ENCODE peak calls at places on chromosomes 7 and 10, in five cellular contexts. One of them, this sample, is unnamed.

GRCh38 chr7:146176790-146177189 is 60.2 kb downstream of the CNTNAP2 start:
- DNase-seq in A172: no peak
- DNase-seq in T-cell: no peak
- DNase-seq in stimulated activated CD4-positive, alpha-beta T cell treated with anti-CD3 and anti-CD28 coated beads, Interleukin-4, amount 100 ng/mL, for 4 hours: no peak
- DNase-seq in NCI-H1105: no peak
- DNase-seq in this sample: no peak

GRCh38 chr10:25206693-25207414 is 32.1 kb downstream of the GPR158 start:
- DNase-seq in A172: no peak
- DNase-seq in T-cell: no peak
- DNase-seq in stimulated activated CD4-positive, alpha-beta T cell treated with anti-CD3 and anti-CD28 coated beads, Interleukin-4, amount 100 ng/mL, for 4 hours: no peak
- DNase-seq in NCI-H1105: no peak
- DNase-seq in this sample: no peak

GRCh38 chr7:127884066-127884559 is 147.1 kb downstream of the LRRC4 start:
- DNase-seq in A172: no peak
- DNase-seq in T-cell: no peak
- DNase-seq in stimulated activated CD4-positive, alpha-beta T cell treated with anti-CD3 and anti-CD28 coated beads, Interleukin-4, amount 100 ng/mL, for 4 hours: no peak
- DNase-seq in NCI-H1105: no peak
- DNase-seq in this sample: no peak

GRCh38 chr10:62885656-62886461 is 69.7 kb upstream of the EGR2 start:
- DNase-seq in A172: peak
- DNase-seq in T-cell: no peak
- DNase-seq in stimulated activated CD4-positive, alpha-beta T cell treated with anti-CD3 and anti-CD28 coated beads, Interleukin-4, amount 100 ng/mL, for 4 hours: no peak
- DNase-seq in NCI-H1105: no peak
- DNase-seq in this sample: no peak

GRCh38 chr10:101229275-101230184 is at the start of gene LBX1:
- DNase-seq in A172: no peak
- DNase-seq in T-cell: no peak
- DNase-seq in stimulated activated CD4-positive, alpha-beta T cell treated with anti-CD3 and anti-CD28 coated beads, Interleukin-4, amount 100 ng/mL, for 4 hours: no peak
- DNase-seq in NCI-H1105: no peak
- DNase-seq in this sample: no peak

GRCh38 chr10:35552622-35553342 is 52.4 kb upstream of the GJD4 start:
- DNase-seq in A172: peak
- DNase-seq in T-cell: no peak
- DNase-seq in stimulated activated CD4-positive, alpha-beta T cell treated with anti-CD3 and anti-CD28 coated beads, Interleukin-4, amount 100 ng/mL, for 4 hours: no peak
- DNase-seq in NCI-H1105: no peak
- DNase-seq in this sample: peak

GRCh38 chr7:48628950-48629349 is 295.4 kb upstream of the CDC14C start:
- DNase-seq in A172: no peak
- DNase-seq in T-cell: no peak
- DNase-seq in stimulated activated CD4-positive, alpha-beta T cell treated with anti-CD3 and anti-CD28 coated beads, Interleukin-4, amount 100 ng/mL, for 4 hours: no peak
- DNase-seq in NCI-H1105: no peak
- DNase-seq in this sample: no peak

GRCh38 chr10:95537543-95537930 is 23.6 kb downstream of the SORBS1 start:
- DNase-seq in A172: no peak
- DNase-seq in T-cell: no peak
- DNase-seq in stimulated activated CD4-positive, alpha-beta T cell treated with anti-CD3 and anti-CD28 coated beads, Interleukin-4, amount 100 ng/mL, for 4 hours: no peak
- DNase-seq in NCI-H1105: no peak
- DNase-seq in this sample: no peak

GRCh38 chr7:27346531-27347260 is 104.1 kb downstream of the EVX1 start:
- DNase-seq in A172: peak
- DNase-seq in T-cell: no peak
- DNase-seq in stimulated activated CD4-positive, alpha-beta T cell treated with anti-CD3 and anti-CD28 coated beads, Interleukin-4, amount 100 ng/mL, for 4 hours: no peak
- DNase-seq in NCI-H1105: peak
- DNase-seq in this sample: peak

GRCh38 chr10:92420554-92421275 is 129.7 kb downstream of the MARCHF5 start:
- DNase-seq in A172: no peak
- DNase-seq in T-cell: no peak
- DNase-seq in stimulated activated CD4-positive, alpha-beta T cell treated with anti-CD3 and anti-CD28 coated beads, Interleukin-4, amount 100 ng/mL, for 4 hours: no peak
- DNase-seq in NCI-H1105: no peak
- DNase-seq in this sample: no peak

GRCh38 chr10:101782811-101783735 is at the start of gene NPM3:
- DNase-seq in A172: peak
- DNase-seq in T-cell: peak
- DNase-seq in stimulated activated CD4-positive, alpha-beta T cell treated with anti-CD3 and anti-CD28 coated beads, Interleukin-4, amount 100 ng/mL, for 4 hours: peak
- DNase-seq in NCI-H1105: peak
- DNase-seq in this sample: peak

GRCh38 chr7:103592187-103592586 is 146.2 kb upstream of the SLC26A5 start:
- DNase-seq in A172: no peak
- DNase-seq in T-cell: no peak
- DNase-seq in stimulated activated CD4-positive, alpha-beta T cell treated with anti-CD3 and anti-CD28 coated beads, Interleukin-4, amount 100 ng/mL, for 4 hours: no peak
- DNase-seq in NCI-H1105: no peak
- DNase-seq in this sample: no peak

GRCh38 chr7:24123061-24123460 is 160.9 kb upstream of the NPY start:
- DNase-seq in A172: peak
- DNase-seq in T-cell: no peak
- DNase-seq in stimulated activated CD4-positive, alpha-beta T cell treated with anti-CD3 and anti-CD28 coated beads, Interleukin-4, amount 100 ng/mL, for 4 hours: no peak
- DNase-seq in NCI-H1105: no peak
- DNase-seq in this sample: no peak

GRCh38 chr10:36671607-36672006 is 453.8 kb upstream of the ANKRD30A start:
- DNase-seq in A172: peak
- DNase-seq in T-cell: no peak
- DNase-seq in stimulated activated CD4-positive, alpha-beta T cell treated with anti-CD3 and anti-CD28 coated beads, Interleukin-4, amount 100 ng/mL, for 4 hours: no peak
- DNase-seq in NCI-H1105: no peak
- DNase-seq in this sample: no peak

GRCh38 chr7:141974831-141975230 is 1.3 kb upstream of the TAS2R38 start:
- DNase-seq in A172: peak
- DNase-seq in T-cell: peak
- DNase-seq in stimulated activated CD4-positive, alpha-beta T cell treated with anti-CD3 and anti-CD28 coated beads, Interleukin-4, amount 100 ng/mL, for 4 hours: no peak
- DNase-seq in NCI-H1105: no peak
- DNase-seq in this sample: no peak

GRCh38 chr10:15211464-15211979 is 43.0 kb upstream of the NMT2 start:
- DNase-seq in A172: peak
- DNase-seq in T-cell: no peak
- DNase-seq in stimulated activated CD4-positive, alpha-beta T cell treated with anti-CD3 and anti-CD28 coated beads, Interleukin-4, amount 100 ng/mL, for 4 hours: no peak
- DNase-seq in NCI-H1105: no peak
- DNase-seq in this sample: peak

GRCh38 chr7:75982306-75983064 is 11.9 kb downstream of the TMEM120A start:
- DNase-seq in A172: no peak
- DNase-seq in T-cell: no peak
- DNase-seq in stimulated activated CD4-positive, alpha-beta T cell treated with anti-CD3 and anti-CD28 coated beads, Interleukin-4, amount 100 ng/mL, for 4 hours: no peak
- DNase-seq in NCI-H1105: no peak
- DNase-seq in this sample: no peak

GRCh38 chr10:69976795-69977546 is 75.7 kb upstream of the MACROH2A2 start:
- DNase-seq in A172: no peak
- DNase-seq in T-cell: no peak
- DNase-seq in stimulated activated CD4-positive, alpha-beta T cell treated with anti-CD3 and anti-CD28 coated beads, Interleukin-4, amount 100 ng/mL, for 4 hours: no peak
- DNase-seq in NCI-H1105: no peak
- DNase-seq in this sample: peak

GRCh38 chr7:36971515-36972139 is 247.3 kb upstream of the AOAH start:
- DNase-seq in A172: no peak
- DNase-seq in T-cell: no peak
- DNase-seq in stimulated activated CD4-positive, alpha-beta T cell treated with anti-CD3 and anti-CD28 coated beads, Interleukin-4, amount 100 ng/mL, for 4 hours: no peak
- DNase-seq in NCI-H1105: no peak
- DNase-seq in this sample: no peak

GRCh38 chr7:82527831-82528230 is 84.3 kb upstream of the CACNA2D1 start:
- DNase-seq in A172: no peak
- DNase-seq in T-cell: no peak
- DNase-seq in stimulated activated CD4-positive, alpha-beta T cell treated with anti-CD3 and anti-CD28 coated beads, Interleukin-4, amount 100 ng/mL, for 4 hours: no peak
- DNase-seq in NCI-H1105: no peak
- DNase-seq in this sample: peak

GRCh38 chr7:63867127-63867526 is 131.5 kb upstream of the ZNF722 start:
- DNase-seq in A172: no peak
- DNase-seq in T-cell: no peak
- DNase-seq in stimulated activated CD4-positive, alpha-beta T cell treated with anti-CD3 and anti-CD28 coated beads, Interleukin-4, amount 100 ng/mL, for 4 hours: no peak
- DNase-seq in NCI-H1105: no peak
- DNase-seq in this sample: no peak

This sample was measured in NCI-H226.